ENCODE peak calls at places on chromosome 15, in five cellular contexts. One of them, this sample, is unnamed. For H3K4me1, the result is how much of the 10 kb centered on the place peaks cover.

GRCh38 chr15:88193415-88193814 is 63.1 kb downstream of the NTRK3 start:
- DNase-seq in psoas muscle: no peak
- DNase-seq in CD8-positive, alpha-beta T cell: no peak
- DNase-seq in tibial artery: no peak
- DNase-seq in fibroblast of lung: no peak
- DNase-seq in this sample: no peak

GRCh38 chr15:71295242-71296031 is 180.2 kb downstream of the THSD4 start:
- DNase-seq in fibroblast of lung: peak
- DNase-seq in CD8-positive, alpha-beta T cell: no peak
- DNase-seq in tibial artery: no peak
- DNase-seq in psoas muscle: no peak
- DNase-seq in this sample: no peak

GRCh38 chr15:94306700-94307650 is 75.6 kb downstream of the MCTP2 start:
- DNase-seq in tibial artery: no peak
- DNase-seq in fibroblast of lung: no peak
- DNase-seq in CD8-positive, alpha-beta T cell: no peak
- DNase-seq in psoas muscle: no peak
- DNase-seq in this sample: no peak

GRCh38 chr15:56473017-56473416 is 8.1 kb upstream of the MNS1 start:
- DNase-seq in CD8-positive, alpha-beta T cell: no peak
- DNase-seq in tibial artery: no peak
- DNase-seq in fibroblast of lung: no peak
- DNase-seq in psoas muscle: no peak
- DNase-seq in this sample: no peak

GRCh38 chr15:31499236-31499952 is 172.8 kb downstream of the KLF13 start:
- DNase-seq in fibroblast of lung: no peak
- DNase-seq in psoas muscle: no peak
- DNase-seq in tibial artery: no peak
- DNase-seq in CD8-positive, alpha-beta T cell: no peak
- DNase-seq in this sample: no peak

GRCh38 chr15:69862540-69862939 is 235.2 kb downstream of the TLE3 start:
- DNase-seq in fibroblast of lung: peak
- DNase-seq in CD8-positive, alpha-beta T cell: no peak
- DNase-seq in psoas muscle: no peak
- DNase-seq in tibial artery: no peak
- DNase-seq in this sample: no peak

GRCh38 chr15:84840741-84841429 is 23.7 kb downstream of the ALPK3 start:
- DNase-seq in tibial artery: peak
- DNase-seq in psoas muscle: peak
- DNase-seq in CD8-positive, alpha-beta T cell: no peak
- DNase-seq in fibroblast of lung: peak
- DNase-seq in this sample: no peak

GRCh38 chr15:84747423-84748273 is 744 bp upstream of the ZNF592 start:
- DNase-seq in CD8-positive, alpha-beta T cell: peak
- DNase-seq in tibial artery: peak
- DNase-seq in fibroblast of lung: peak
- DNase-seq in psoas muscle: peak
- DNase-seq in this sample: peak

GRCh38 chr15:38474155-38474757 is 20.3 kb downstream of the FAM98B start:
- DNase-seq in CD8-positive, alpha-beta T cell: peak
- DNase-seq in fibroblast of lung: peak
- DNase-seq in tibial artery: no peak
- DNase-seq in psoas muscle: no peak
- DNase-seq in this sample: peak

GRCh38 chr15:53559364-53560253 is 199.9 kb downstream of the WDR72 start:
- DNase-seq in CD8-positive, alpha-beta T cell: no peak
- DNase-seq in tibial artery: no peak
- DNase-seq in psoas muscle: no peak
- DNase-seq in fibroblast of lung: no peak
- DNase-seq in this sample: no peak

GRCh38 chr15:57133127-57133968 is 214.9 kb downstream of the TCF12 start:
- DNase-seq in tibial artery: no peak
- DNase-seq in psoas muscle: peak
- DNase-seq in fibroblast of lung: no peak
- DNase-seq in CD8-positive, alpha-beta T cell: no peak
- DNase-seq in this sample: no peak

GRCh38 chr15:74565381-74566085 is 24.5 kb downstream of the ARID3B start:
- DNase-seq in tibial artery: no peak
- DNase-seq in psoas muscle: no peak
- DNase-seq in fibroblast of lung: no peak
- DNase-seq in CD8-positive, alpha-beta T cell: no peak
- DNase-seq in this sample: no peak

GRCh38 chr15:92385096-92385495 is 8.6 kb upstream of the ST8SIA2 start:
- DNase-seq in fibroblast of lung: no peak
- DNase-seq in CD8-positive, alpha-beta T cell: no peak
- DNase-seq in tibial artery: no peak
- DNase-seq in psoas muscle: no peak
- DNase-seq in this sample: no peak

DNA sequence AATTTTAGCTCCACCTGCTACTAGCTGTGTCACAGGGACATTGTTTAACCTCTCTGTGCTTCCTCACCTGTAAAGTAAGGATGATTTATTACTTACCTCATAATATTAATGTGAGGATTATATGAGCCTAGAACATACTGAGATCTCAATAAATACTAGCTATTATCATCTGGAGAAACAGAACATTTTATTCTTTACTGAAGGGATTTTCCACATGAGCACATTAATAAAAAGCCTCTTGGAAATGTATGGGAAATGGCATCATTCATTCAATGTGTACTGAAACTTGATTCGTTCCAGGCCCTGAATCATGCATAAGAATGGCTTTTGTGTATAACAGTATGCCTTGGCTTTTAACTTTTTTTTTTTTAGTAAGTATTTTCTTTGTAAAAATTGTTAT is 11.0 kb upstream of the CEMIP start:
- DNase-seq in tibial artery: no peak
- DNase-seq in fibroblast of lung: no peak
- DNase-seq in CD8-positive, alpha-beta T cell: no peak
- DNase-seq in psoas muscle: no peak
- DNase-seq in this sample: no peak
- H3K27ac ChIP-seq in tibial artery: no peak
- H3K27ac ChIP-seq in fibroblast of lung: no peak
- H3K27ac ChIP-seq in CD8-positive, alpha-beta T cell: no peak
- H3K27ac ChIP-seq in psoas muscle: no peak
- H3K27ac ChIP-seq in this sample: no peak

DNA sequence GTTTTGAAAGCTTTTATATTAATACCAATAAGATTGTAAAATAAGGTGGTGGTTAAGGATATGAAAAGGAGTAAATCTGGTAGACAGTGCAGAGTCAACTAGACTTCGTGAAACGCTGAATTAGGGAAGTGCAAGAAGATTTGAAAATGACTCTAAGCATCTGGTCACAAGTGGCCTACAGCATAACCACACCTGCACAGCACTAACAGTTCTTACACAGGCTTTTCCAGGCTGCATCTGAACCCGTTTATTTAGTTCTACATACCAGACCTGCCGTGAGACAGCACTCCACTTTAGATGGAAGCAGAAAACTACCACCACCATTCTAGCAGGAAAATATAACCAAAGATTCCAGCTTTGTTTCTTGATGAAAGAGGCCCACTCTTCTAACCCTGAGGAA is 1.9 kb downstream of the DMXL2 start:
- DNase-seq in psoas muscle: no peak
- DNase-seq in tibial artery: no peak
- DNase-seq in CD8-positive, alpha-beta T cell: no peak
- DNase-seq in fibroblast of lung: no peak
- DNase-seq in this sample: no peak
- H3K4me3 ChIP-seq in psoas muscle: no peak
- H3K4me3 ChIP-seq in tibial artery: no peak
- H3K4me3 ChIP-seq in CD8-positive, alpha-beta T cell: no peak
- H3K4me3 ChIP-seq in fibroblast of lung: no peak
- H3K4me3 ChIP-seq in this sample: no peak

GRCh38 chr15:77015651-77016320 is 20.9 kb downstream of the PSTPIP1 start:
- DNase-seq in psoas muscle: peak
- DNase-seq in fibroblast of lung: no peak
- DNase-seq in CD8-positive, alpha-beta T cell: no peak
- DNase-seq in tibial artery: no peak
- DNase-seq in this sample: no peak

GRCh38 chr15:77012868-77013267 is 17.9 kb downstream of the PSTPIP1 start:
- DNase-seq in psoas muscle: peak
- DNase-seq in tibial artery: no peak
- DNase-seq in CD8-positive, alpha-beta T cell: peak
- DNase-seq in fibroblast of lung: no peak
- DNase-seq in this sample: peak

GRCh38 chr15:77012117-77012712 is 17.3 kb downstream of the PSTPIP1 start:
- DNase-seq in tibial artery: no peak
- DNase-seq in psoas muscle: no peak
- DNase-seq in fibroblast of lung: no peak
- DNase-seq in CD8-positive, alpha-beta T cell: no peak
- DNase-seq in this sample: no peak

GRCh38 chr15:77014137-77015081 is 19.5 kb downstream of the PSTPIP1 start:
- DNase-seq in tibial artery: no peak
- DNase-seq in fibroblast of lung: no peak
- DNase-seq in psoas muscle: peak
- DNase-seq in CD8-positive, alpha-beta T cell: no peak
- DNase-seq in this sample: no peak

GRCh38 chr15:77013786-77014136 is 18.8 kb downstream of the PSTPIP1 start:
- DNase-seq in psoas muscle: peak
- DNase-seq in tibial artery: no peak
- DNase-seq in fibroblast of lung: no peak
- DNase-seq in CD8-positive, alpha-beta T cell: peak
- DNase-seq in this sample: peak
- H3K4me1 ChIP-seq in psoas muscle: under half
- H3K4me1 ChIP-seq in tibial artery: under half
- H3K4me1 ChIP-seq in fibroblast of lung: under half
- H3K4me1 ChIP-seq in CD8-positive, alpha-beta T cell: half or more
- H3K4me1 ChIP-seq in this sample: half or more

DNA sequence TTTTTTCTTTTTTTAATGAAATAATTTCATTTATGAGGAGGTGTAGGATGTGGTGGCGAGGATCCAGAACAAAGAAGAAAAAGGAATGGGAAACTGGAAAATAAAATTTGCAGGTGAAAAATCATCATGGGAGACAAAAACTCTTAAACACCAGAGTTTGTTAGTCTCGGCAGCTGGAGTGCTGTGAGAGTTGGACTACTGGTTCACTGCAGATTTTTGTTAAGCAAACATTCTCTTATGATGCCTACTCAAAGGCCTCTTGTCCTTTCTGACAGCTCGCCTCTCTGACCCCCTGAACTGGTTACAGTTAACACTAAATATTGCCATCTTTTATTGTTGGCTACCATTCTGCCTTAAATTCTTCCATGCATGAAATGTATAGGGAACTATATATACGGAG is 152.4 kb upstream of the DPH6 start:
- DNase-seq in fibroblast of lung: no peak
- DNase-seq in tibial artery: no peak
- DNase-seq in psoas muscle: no peak
- DNase-seq in CD8-positive, alpha-beta T cell: no peak
- DNase-seq in this sample: no peak
- H3K27ac ChIP-seq in fibroblast of lung: no peak
- H3K27ac ChIP-seq in tibial artery: peak
- H3K27ac ChIP-seq in psoas muscle: no peak
- H3K27ac ChIP-seq in CD8-positive, alpha-beta T cell: no peak
- H3K27ac ChIP-seq in this sample: no peak

DNA sequence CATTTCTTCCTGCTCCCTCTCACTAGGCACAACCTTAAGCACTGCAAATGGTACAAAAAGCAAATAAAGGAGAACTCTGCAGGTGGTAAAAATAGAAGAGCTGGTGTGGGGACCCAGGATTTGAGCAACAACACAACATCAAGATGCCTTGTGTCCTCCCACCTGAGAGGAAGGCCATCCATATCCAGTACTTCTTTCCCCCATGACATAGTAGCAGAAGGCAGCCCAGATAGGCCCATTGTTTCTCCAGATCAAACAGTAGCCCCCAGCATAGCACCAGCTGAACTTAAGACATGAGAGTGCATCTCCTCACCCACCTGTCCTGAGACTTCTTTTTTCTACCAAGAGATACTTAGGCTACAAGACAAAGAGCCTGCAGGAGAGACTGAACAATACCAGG is 180.5 kb downstream of the GOLGA6L6 start:
- DNase-seq in fibroblast of lung: no peak
- DNase-seq in psoas muscle: no peak
- DNase-seq in tibial artery: no peak
- DNase-seq in CD8-positive, alpha-beta T cell: no peak
- DNase-seq in this sample: no peak
- H3K4me3 ChIP-seq in fibroblast of lung: no peak
- H3K4me3 ChIP-seq in psoas muscle: no peak
- H3K4me3 ChIP-seq in tibial artery: no peak
- H3K4me3 ChIP-seq in CD8-positive, alpha-beta T cell: no peak
- H3K4me3 ChIP-seq in this sample: no peak